ENCODE peak calls at places on chromosomes 12 and 14, in ten cellular contexts. R is EL; U is uterus; X is dorsolateral prefrontal cortex; I is RWPE1; W is activated CD4-positive, alpha-beta T cell treated with anti-CD3 and anti-CD28 coated beads, Interleukin-2, amount 50 U/mL, for 24 hours; F is ELR; N is iPS-NIHi11; C is GM10248; V is T-helper 9 cell. B is an unnamed sample.
A peak's percentile ranks its signal among the peaks of the same experiment; 100 is the strongest.

GRCh38 chr14:36254020-36254614 is 66.3 kb downstream of the MBIP start:
- DNase-seq in R (peak; percentile 16), U (no peak), X (no peak), I (no peak), W (no peak), F (peak; percentile 33), N (peak; percentile 30), C (no peak), V (no peak), B (no peak)

GRCh38 chr12:6837370-6838060 is 3.2 kb upstream of the GNB3 start:
- DNase-seq in R (no peak), U (no peak), X (no peak), I (no peak), W (no peak), F (no peak), N (no peak), C (no peak), V (no peak), B (no peak)

GRCh38 chr12:106080111-106080732 is 58.5 kb downstream of the NUAK1 start:
- DNase-seq in R (peak; percentile 85), U (peak; percentile 40), X (no peak), I (no peak), W (no peak), F (no peak), N (no peak), C (no peak), V (no peak), B (no peak)

GRCh38 chr12:124921200-124922008 is 7.0 kb upstream of the UBC start:
- DNase-seq in R (peak; percentile 74), U (peak; percentile 57), X (peak; percentile 61), I (no peak), W (peak; percentile 79), F (peak; percentile 87), N (no peak), C (peak; percentile 64), V (peak; percentile 41), B (peak; percentile 66)

GRCh38 chr12:9642606-9643270 is 26.8 kb upstream of the CLEC2D start:
- DNase-seq in R (no peak), U (no peak), X (no peak), I (no peak), W (no peak), F (no peak), N (no peak), C (no peak), V (no peak), B (no peak)

GRCh38 chr14:38735006-38735405 is 368.0 kb downstream of the SEC23A start:
- DNase-seq in R (no peak), U (no peak), X (no peak), I (no peak), W (no peak), F (no peak), N (no peak), C (no peak), V (no peak), B (no peak)

GRCh38 chr12:128325646-128326045 is 58.7 kb downstream of the TMEM132C start:
- DNase-seq in R (no peak), U (no peak), X (no peak), I (no peak), W (no peak), F (no peak), N (no peak), C (no peak), V (no peak), B (no peak)

GRCh38 chr14:88612981-88613380 is 50.1 kb downstream of the ZC3H14 start:
- DNase-seq in R (peak; percentile 8), U (no peak), X (no peak), I (no peak), W (no peak), F (peak; percentile 17), N (no peak), C (no peak), V (no peak), B (no peak)

GRCh38 chr12:107597695-107598410 is 87.7 kb upstream of the PWP1 start:
- DNase-seq in R (no peak), U (no peak), X (no peak), I (no peak), W (no peak), F (no peak), N (no peak), C (no peak), V (no peak), B (no peak)

GRCh38 chr12:130711751-130712150 is 4.3 kb downstream of the RIMBP2 start:
- DNase-seq in R (no peak), U (no peak), X (no peak), I (no peak), W (no peak), F (no peak), N (no peak), C (no peak), V (no peak), B (no peak)

GRCh38 chr14:53872551-53873188 is 84.0 kb downstream of the BMP4 start:
- DNase-seq in R (no peak), U (no peak), X (no peak), I (no peak), W (no peak), F (no peak), N (no peak), C (no peak), V (no peak), B (no peak)

GRCh38 chr12:117513353-117513752 is 151.9 kb upstream of the NOS1 start:
- DNase-seq in R (no peak), U (no peak), X (no peak), I (no peak), W (no peak), F (no peak), N (no peak), C (no peak), V (no peak), B (no peak)

GRCh38 chr14:21352587-21352986 is 31.2 kb downstream of the SUPT16H start:
- DNase-seq in R (no peak), U (no peak), X (no peak), I (no peak), W (no peak), F (no peak), N (no peak), C (peak; percentile 50), V (no peak), B (no peak)